ENCODE peak calls at places on chromosomes 12 and 14, in seven cellular contexts. X is endothelial cell; J is coronary artery; H is tibial artery; D is cardiac muscle cell; I is CD4-positive, alpha-beta T cell; R is thoracic aorta. K is an unnamed sample.

GRCh38 chr12:131380220-131380957 is 330.5 kb upstream of the SFSWAP start:
- DNase-seq in R (no peak), J (peak), X (no peak), H (peak), D (no peak), I (no peak), K (no peak)

GRCh38 chr12:79681008-79681590 is 9.7 kb downstream of the PAWR start:
- DNase-seq in R (no peak), H (no peak), I (no peak), J (no peak), D (no peak), X (no peak), K (no peak)

GRCh38 chr12:117151195-117152031 is 38.9 kb downstream of the FBXO21 start:
- DNase-seq in H (peak), X (peak), D (peak), I (no peak), J (peak), R (peak), K (no peak)

GRCh38 chr14:102055181-102055901 is 31.5 kb downstream of the HSP90AA1 start:
- DNase-seq in R (no peak), I (no peak), H (no peak), X (no peak), D (no peak), J (no peak), K (no peak)

GRCh38 chr12:65868133-65868705 is 43.9 kb downstream of the HMGA2 start:
- DNase-seq in H (no peak), J (no peak), D (no peak), I (no peak), X (no peak), R (no peak), K (peak)

GRCh38 chr12:34402228-34402898 is 380.1 kb downstream of the ALG10 start:
- DNase-seq in J (peak), D (no peak), H (peak), I (no peak), R (no peak), X (no peak), K (peak)

GRCh38 chr14:56979961-56980360 is 169.7 kb upstream of the OTX2 start:
- DNase-seq in D (no peak), H (no peak), X (no peak), I (no peak), R (no peak), J (no peak), K (no peak)

GRCh38 chr12:49367381-49368239 is at the start of gene SPATS2:
- DNase-seq in I (no peak), H (peak), R (peak), J (no peak), X (no peak), D (no peak), K (no peak)

GRCh38 chr12:27524839-27525238 is 833 bp downstream of the PPFIBP1 start:
- DNase-seq in J (no peak), R (no peak), I (no peak), D (no peak), X (peak), H (no peak), K (no peak)

GRCh38 chr14:94000986-94001385 is 3.9 kb downstream of the CCDC197 start:
- DNase-seq in R (no peak), H (no peak), J (no peak), D (no peak), I (no peak), X (no peak), K (no peak)

GRCh38 chr14:77026930-77027537 is 1.5 kb downstream of the IRF2BPL start:
- DNase-seq in D (peak), J (no peak), X (peak), H (peak), R (no peak), I (peak), K (no peak)

GRCh38 chr14:78253986-78254385 is 83.8 kb downstream of the NRXN3 start:
- DNase-seq in D (no peak), I (no peak), R (no peak), X (no peak), H (no peak), J (no peak), K (no peak)

GRCh38 chr14:105272623-105273022 is 24.3 kb downstream of the BTBD6 start:
- DNase-seq in R (no peak), X (no peak), J (no peak), I (no peak), H (no peak), D (no peak), K (no peak)

GRCh38 chr14:45649051-45649450 is 396.0 kb upstream of the MIS18BP1 start:
- DNase-seq in J (no peak), X (no peak), H (no peak), D (no peak), R (no peak), I (no peak), K (no peak)

GRCh38 chr12:71691504-71692129 is 5.7 kb downstream of the TMEM19 start:
- DNase-seq in X (no peak), H (no peak), D (no peak), J (no peak), I (no peak), R (no peak), K (no peak)

GRCh38 chr14:55094630-55095157 is 34.4 kb upstream of the LGALS3 start:
- DNase-seq in I (no peak), D (no peak), X (no peak), R (no peak), J (no peak), H (no peak), K (no peak)

GRCh38 chr12:105264771-105265170 is 28.8 kb upstream of the APPL2 start:
- DNase-seq in J (no peak), D (no peak), R (no peak), H (no peak), I (no peak), X (no peak), K (no peak)

GRCh38 chr12:7319934-7320333 is 16.1 kb downstream of the ACSM4 start:
- DNase-seq in I (no peak), J (no peak), R (no peak), X (no peak), D (no peak), H (no peak), K (no peak)

GRCh38 chr12:95100264-95101190 is 27.1 kb upstream of the NR2C1 start:
- DNase-seq in I (no peak), D (no peak), R (no peak), J (no peak), X (no peak), H (no peak), K (no peak)

GRCh38 chr12:76183459-76184186 is 99.1 kb upstream of the NAP1L1 start:
- DNase-seq in I (no peak), R (no peak), X (no peak), J (no peak), D (no peak), H (no peak), K (peak)

DNA sequence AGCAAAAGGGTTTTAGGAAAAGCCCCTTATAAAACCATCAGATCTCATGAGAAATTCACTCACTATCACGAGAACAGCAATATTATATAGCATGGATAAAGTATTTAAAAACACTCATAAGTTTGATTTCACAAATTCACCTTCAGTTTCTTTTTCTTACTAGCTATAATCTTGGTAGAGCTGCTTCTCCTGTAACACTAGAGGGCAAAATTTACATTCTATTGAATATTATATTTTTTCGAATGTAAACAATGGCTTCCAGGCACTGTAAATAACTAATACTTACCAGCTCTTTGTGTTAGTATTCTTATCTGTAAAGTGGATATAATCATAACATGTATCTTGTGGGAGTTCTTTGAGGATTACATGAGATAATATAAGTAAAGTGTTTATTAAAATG is 259.6 kb downstream of the CCER1 start:
- DNase-seq in R (no peak), I (no peak), H (no peak), D (no peak), J (no peak), X (no peak), K (no peak)
- TF ChIP-seq CTCF in R (no peak), I (no peak), H (no peak), D (peak), J (no peak), X (peak), K (no peak)

GRCh38 chr14:92993302-92993701 is 70.4 kb downstream of the CHGA start:
- DNase-seq in R (no peak), H (no peak), X (no peak), I (no peak), J (no peak), D (no peak), K (no peak)

GRCh38 chr14:92991536-92991935 is 68.6 kb downstream of the CHGA start:
- DNase-seq in I (no peak), R (no peak), D (no peak), H (no peak), J (no peak), X (no peak), K (no peak)

GRCh38 chr14:92988786-92989755 is 66.1 kb downstream of the CHGA start:
- DNase-seq in X (no peak), I (no peak), D (no peak), J (no peak), H (no peak), R (no peak), K (no peak)

GRCh38 chr14:92987713-92988510 is 65.0 kb downstream of the CHGA start:
- DNase-seq in I (no peak), X (no peak), R (no peak), H (no peak), D (no peak), J (no peak), K (no peak)

GRCh38 chr14:92990456-92991430 is 67.8 kb downstream of the CHGA start:
- DNase-seq in R (no peak), X (no peak), I (no peak), H (no peak), D (peak), J (no peak), K (no peak)
- TF ChIP-seq CTCF in R (no peak), X (no peak), I (no peak), H (no peak), D (no peak), J (no peak), K (no peak)

DNA sequence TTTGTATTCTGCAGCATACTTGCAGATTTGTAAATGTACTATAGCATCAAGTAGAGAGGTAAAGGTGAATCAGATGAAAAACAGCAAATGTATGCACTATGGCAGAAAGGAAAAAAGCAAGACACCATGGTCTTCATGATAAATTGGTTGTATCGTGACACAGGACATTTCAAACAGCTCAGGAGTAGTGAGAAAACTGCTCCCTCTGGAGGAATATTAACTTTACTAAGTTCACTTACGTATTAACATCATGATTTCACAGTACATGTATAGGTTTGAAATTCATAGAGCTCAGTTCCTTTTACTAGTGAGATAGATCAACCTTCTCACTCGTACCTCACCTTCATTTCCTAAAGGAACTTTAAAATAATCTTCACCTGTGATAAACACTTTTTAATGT is 6.5 kb downstream of the MBIP start:
- DNase-seq in X (no peak), I (no peak), H (no peak), R (no peak), D (no peak), J (no peak), K (no peak)
- TF ChIP-seq CTCF in X (no peak), I (no peak), H (no peak), R (no peak), D (no peak), J (no peak), K (no peak)

DNA sequence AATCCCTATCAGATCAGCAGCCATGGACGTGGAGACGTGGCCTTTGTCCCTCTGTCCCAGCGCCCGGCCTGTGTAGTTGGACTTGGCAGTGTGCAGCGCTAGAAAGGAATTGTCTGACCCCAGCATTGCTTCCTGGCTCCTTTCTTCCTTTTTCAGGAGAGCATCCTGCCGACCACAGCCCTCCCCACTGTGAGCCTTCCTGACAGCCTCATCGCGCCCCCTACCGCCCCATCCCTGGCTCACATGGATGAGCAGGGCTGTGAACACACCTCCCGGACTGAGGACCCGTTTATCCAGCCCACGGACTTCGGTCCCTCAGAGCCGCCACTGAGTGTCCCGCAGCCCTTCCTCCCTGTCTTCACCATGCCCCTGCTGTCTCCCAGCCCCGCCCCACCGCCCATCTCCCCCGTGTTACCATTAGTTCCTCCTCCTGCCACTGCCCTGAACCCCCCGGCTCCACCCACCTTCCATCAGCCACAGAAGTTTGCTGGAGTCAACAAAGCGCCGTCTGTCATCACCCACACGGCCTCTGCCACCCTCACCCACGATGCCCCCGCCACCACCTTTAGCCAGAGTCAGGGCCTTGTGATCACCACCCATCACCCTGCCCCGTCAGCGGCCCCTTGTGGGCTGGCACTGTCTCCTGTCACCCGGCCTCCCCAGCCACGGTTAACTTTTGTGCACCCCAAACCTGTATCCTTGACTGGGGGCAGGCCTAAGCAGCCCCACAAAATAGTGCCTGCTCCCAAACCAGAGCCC is 40.6 kb downstream of the IL31 start:
- DNase-seq in J (no peak), H (no peak), X (peak), I (no peak), R (no peak), D (no peak), K (no peak)
- TF ChIP-seq CTCF in J (no peak), H (no peak), X (no peak), I (no peak), R (no peak), D (no peak), K (no peak)